ENCODE peak calls at places on chromosomes 7 and 10, in nine cellular contexts. One of them, this sample, is unnamed.

GRCh38 chr10:16014469-16014868 is 154.2 kb upstream of the MINDY3 start:
- DNase-seq in A549: no peak
- DNase-seq in stomach: no peak
- DNase-seq in transverse colon: no peak
- DNase-seq in HepG2: no peak
- DNase-seq in SK-N-SH: no peak
- DNase-seq in GM12878: no peak
- DNase-seq in K562: no peak
- DNase-seq in suprapubic skin: no peak
- DNase-seq in this sample: no peak

GRCh38 chr10:63197304-63198092 is 64.4 kb downstream of the NRBF2 start:
- DNase-seq in HepG2: no peak
- DNase-seq in transverse colon: no peak
- DNase-seq in K562: no peak
- DNase-seq in A549: no peak
- DNase-seq in suprapubic skin: no peak
- DNase-seq in stomach: no peak
- DNase-seq in SK-N-SH: no peak
- DNase-seq in GM12878: no peak
- DNase-seq in this sample: no peak

GRCh38 chr7:76216683-76217082 is 15.0 kb downstream of the SRRM3 start:
- DNase-seq in suprapubic skin: no peak
- DNase-seq in SK-N-SH: peak; percentile 73
- DNase-seq in GM12878: no peak
- DNase-seq in A549: no peak
- DNase-seq in stomach: no peak
- DNase-seq in transverse colon: no peak
- DNase-seq in K562: no peak
- DNase-seq in HepG2: no peak
- DNase-seq in this sample: no peak

GRCh38 chr10:46329690-46330016 is 42.9 kb downstream of the ANTXRL start:
- DNase-seq in stomach: no peak
- DNase-seq in A549: no peak
- DNase-seq in suprapubic skin: no peak
- DNase-seq in K562: no peak
- DNase-seq in HepG2: no peak
- DNase-seq in GM12878: no peak
- DNase-seq in transverse colon: no peak
- DNase-seq in SK-N-SH: no peak
- DNase-seq in this sample: no peak

GRCh38 chr7:151425670-151426075 is 14.3 kb downstream of the CRYGN start:
- DNase-seq in HepG2: no peak
- DNase-seq in K562: no peak
- DNase-seq in SK-N-SH: no peak
- DNase-seq in suprapubic skin: peak; percentile 24
- DNase-seq in A549: no peak
- DNase-seq in transverse colon: no peak
- DNase-seq in stomach: no peak
- DNase-seq in GM12878: no peak
- DNase-seq in this sample: no peak

GRCh38 chr10:132860527-132860926 is 74.6 kb upstream of the NKX6-2 start:
- DNase-seq in transverse colon: no peak
- DNase-seq in SK-N-SH: no peak
- DNase-seq in K562: peak; percentile 17
- DNase-seq in HepG2: no peak
- DNase-seq in A549: no peak
- DNase-seq in GM12878: no peak
- DNase-seq in stomach: no peak
- DNase-seq in suprapubic skin: peak; percentile 71
- DNase-seq in this sample: no peak

GRCh38 chr10:34864156-34865075 is 49.3 kb upstream of the PARD3 start:
- DNase-seq in A549: no peak
- DNase-seq in GM12878: no peak
- DNase-seq in K562: no peak
- DNase-seq in HepG2: no peak
- DNase-seq in stomach: no peak
- DNase-seq in transverse colon: no peak
- DNase-seq in suprapubic skin: no peak
- DNase-seq in SK-N-SH: no peak
- DNase-seq in this sample: no peak

GRCh38 chr10:57716884-57717283 is 550.8 kb downstream of the IPMK start:
- DNase-seq in stomach: no peak
- DNase-seq in SK-N-SH: no peak
- DNase-seq in transverse colon: no peak
- DNase-seq in suprapubic skin: no peak
- DNase-seq in A549: no peak
- DNase-seq in K562: no peak
- DNase-seq in GM12878: no peak
- DNase-seq in HepG2: no peak
- DNase-seq in this sample: no peak

GRCh38 chr7:50416509-50417299 is 33.4 kb downstream of the FIGNL1 start:
- DNase-seq in A549: no peak
- DNase-seq in HepG2: no peak
- DNase-seq in suprapubic skin: no peak
- DNase-seq in SK-N-SH: no peak
- DNase-seq in stomach: no peak
- DNase-seq in GM12878: peak; percentile 67
- DNase-seq in transverse colon: no peak
- DNase-seq in K562: no peak
- DNase-seq in this sample: no peak

GRCh38 chr7:4015371-4015770 is 666.7 kb upstream of the FOXK1 start:
- DNase-seq in stomach: peak; percentile 24
- DNase-seq in A549: no peak
- DNase-seq in K562: no peak
- DNase-seq in HepG2: no peak
- DNase-seq in transverse colon: no peak
- DNase-seq in SK-N-SH: no peak
- DNase-seq in suprapubic skin: no peak
- DNase-seq in GM12878: no peak
- DNase-seq in this sample: no peak

GRCh38 chr10:87705339-87705738 is 45.7 kb downstream of the PAPSS2 start:
- DNase-seq in HepG2: no peak
- DNase-seq in GM12878: no peak
- DNase-seq in transverse colon: no peak
- DNase-seq in A549: no peak
- DNase-seq in stomach: no peak
- DNase-seq in SK-N-SH: no peak
- DNase-seq in K562: no peak
- DNase-seq in suprapubic skin: no peak
- DNase-seq in this sample: no peak

GRCh38 chr7:92325850-92326249 is 80.1 kb downstream of the ANKIB1 start:
- DNase-seq in SK-N-SH: no peak
- DNase-seq in transverse colon: no peak
- DNase-seq in stomach: no peak
- DNase-seq in K562: no peak
- DNase-seq in GM12878: no peak
- DNase-seq in suprapubic skin: no peak
- DNase-seq in A549: no peak
- DNase-seq in HepG2: no peak
- DNase-seq in this sample: no peak

GRCh38 chr7:131164025-131164899 is 163.4 kb upstream of the MKLN1 start:
- DNase-seq in A549: peak; percentile 86
- DNase-seq in K562: no peak
- DNase-seq in SK-N-SH: no peak
- DNase-seq in GM12878: no peak
- DNase-seq in transverse colon: no peak
- DNase-seq in stomach: no peak
- DNase-seq in HepG2: no peak
- DNase-seq in suprapubic skin: no peak
- DNase-seq in this sample: no peak

GRCh38 chr10:20276127-20276979 is 460.1 kb downstream of the PLXDC2 start:
- DNase-seq in transverse colon: no peak
- DNase-seq in K562: no peak
- DNase-seq in SK-N-SH: no peak
- DNase-seq in stomach: no peak
- DNase-seq in GM12878: no peak
- DNase-seq in suprapubic skin: no peak
- DNase-seq in HepG2: peak; percentile 65
- DNase-seq in A549: no peak
- DNase-seq in this sample: no peak

GRCh38 chr7:34612671-34613070 is 45.3 kb upstream of the NPSR1 start:
- DNase-seq in stomach: no peak
- DNase-seq in GM12878: no peak
- DNase-seq in SK-N-SH: no peak
- DNase-seq in K562: no peak
- DNase-seq in A549: no peak
- DNase-seq in HepG2: peak; percentile 4
- DNase-seq in transverse colon: no peak
- DNase-seq in suprapubic skin: no peak
- DNase-seq in this sample: no peak

GRCh38 chr10:14573666-14574261 is 200.9 kb downstream of the FAM107B start:
- DNase-seq in SK-N-SH: no peak
- DNase-seq in HepG2: no peak
- DNase-seq in stomach: no peak
- DNase-seq in K562: no peak
- DNase-seq in transverse colon: no peak
- DNase-seq in suprapubic skin: no peak
- DNase-seq in GM12878: no peak
- DNase-seq in A549: no peak
- DNase-seq in this sample: no peak

GRCh38 chr7:84589012-84589411 is 394.4 kb upstream of the SEMA3A start:
- DNase-seq in stomach: no peak
- DNase-seq in GM12878: no peak
- DNase-seq in A549: no peak
- DNase-seq in suprapubic skin: no peak
- DNase-seq in SK-N-SH: no peak
- DNase-seq in K562: no peak
- DNase-seq in transverse colon: no peak
- DNase-seq in HepG2: no peak
- DNase-seq in this sample: no peak

DNA sequence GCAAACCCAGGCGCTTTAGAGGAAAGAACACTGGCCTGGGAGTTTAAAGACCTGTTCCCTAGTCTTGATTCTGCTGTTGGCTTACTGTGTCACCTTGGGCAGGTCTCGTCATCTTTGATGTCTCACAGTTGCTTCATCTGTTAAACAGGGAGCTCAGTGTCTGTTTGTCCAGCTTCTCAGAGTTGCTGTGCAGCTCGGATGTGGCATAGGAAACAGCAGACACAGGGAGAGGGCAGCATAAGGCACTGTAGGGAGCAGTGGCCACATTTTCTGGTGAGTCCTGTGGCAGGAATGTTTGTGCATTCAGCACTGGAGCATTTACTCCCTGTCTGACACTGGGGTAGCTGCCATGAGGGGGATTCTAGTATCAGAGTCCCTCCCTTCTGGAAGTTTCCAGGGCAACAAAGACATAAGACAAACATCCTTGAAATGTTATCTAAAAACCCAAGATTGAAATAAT is 2.0 kb downstream of the REPIN1 start:
- DNase-seq in transverse colon: no peak
- DNase-seq in suprapubic skin: peak; percentile 31
- DNase-seq in SK-N-SH: no peak
- DNase-seq in GM12878: no peak
- DNase-seq in stomach: no peak
- DNase-seq in HepG2: peak; percentile 55
- DNase-seq in A549: no peak
- DNase-seq in K562: peak; percentile 5
- DNase-seq in this sample: no peak
- H3K4me3 ChIP-seq in transverse colon: peak overlapping the region; percentile 70
- H3K4me3 ChIP-seq in suprapubic skin: no peak overlapping the region
- H3K4me3 ChIP-seq in SK-N-SH: peak overlapping the region; percentile 70
- H3K4me3 ChIP-seq in GM12878: peak overlapping the region; percentile 96
- H3K4me3 ChIP-seq in stomach: peak overlapping the region; percentile 95
- H3K4me3 ChIP-seq in HepG2: peak overlapping the region; percentile 68
- H3K4me3 ChIP-seq in A549: peak overlapping the region; percentile 96
- H3K4me3 ChIP-seq in K562: peak overlapping the region; percentile 79
- H3K4me3 ChIP-seq in this sample: peak overlapping the region; percentile 70

DNA sequence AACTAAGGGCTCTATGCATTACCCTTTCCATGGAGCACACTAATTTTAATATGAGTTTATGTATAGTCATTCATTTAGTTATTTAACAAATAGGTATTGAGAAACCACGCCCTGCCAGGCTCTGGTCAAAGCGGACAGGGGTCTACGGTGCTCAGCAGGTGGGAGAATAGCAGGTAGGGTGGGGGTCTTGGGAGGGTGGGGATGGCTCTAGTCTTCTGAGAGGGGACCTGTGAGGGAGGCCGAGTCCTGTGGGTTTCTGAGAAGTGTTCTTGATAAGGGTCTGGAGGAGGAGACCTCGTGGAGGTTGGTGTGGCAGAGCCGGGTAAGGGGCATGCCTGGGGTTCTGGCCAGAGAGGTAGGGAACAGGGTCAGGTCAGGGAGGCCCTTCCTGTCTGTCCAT is 1.1 kb downstream of the WDFY4 start:
- DNase-seq in stomach: no peak
- DNase-seq in SK-N-SH: no peak
- DNase-seq in K562: no peak
- DNase-seq in GM12878: no peak
- DNase-seq in transverse colon: no peak
- DNase-seq in A549: no peak
- DNase-seq in suprapubic skin: no peak
- DNase-seq in HepG2: no peak
- DNase-seq in this sample: no peak
- TF ChIP-seq CTCF in stomach: no peak
- TF ChIP-seq CTCF in SK-N-SH: no peak
- TF ChIP-seq CTCF in K562: no peak
- TF ChIP-seq CTCF in GM12878: no peak
- TF ChIP-seq CTCF in transverse colon: no peak
- TF ChIP-seq CTCF in A549: no peak
- TF ChIP-seq CTCF in suprapubic skin: no peak
- TF ChIP-seq CTCF in HepG2: no peak
- TF ChIP-seq CTCF in this sample: no peak

GRCh38 chr7:135414850-135415439 is 95.0 kb downstream of the CNOT4 start:
- DNase-seq in GM12878: no peak
- DNase-seq in suprapubic skin: no peak
- DNase-seq in K562: peak; percentile 80
- DNase-seq in transverse colon: no peak
- DNase-seq in SK-N-SH: peak; percentile 19
- DNase-seq in HepG2: peak; percentile 74
- DNase-seq in stomach: peak; percentile 44
- DNase-seq in A549: peak; percentile 16
- DNase-seq in this sample: no peak
- TF ChIP-seq EP300 in GM12878: no peak
- TF ChIP-seq EP300 in suprapubic skin: no peak
- TF ChIP-seq EP300 in K562: no peak
- TF ChIP-seq EP300 in transverse colon: no peak
- TF ChIP-seq EP300 in SK-N-SH: no peak
- TF ChIP-seq EP300 in HepG2: no peak
- TF ChIP-seq EP300 in stomach: no peak
- TF ChIP-seq EP300 in A549: no peak
- TF ChIP-seq EP300 in this sample: no peak

DNA sequence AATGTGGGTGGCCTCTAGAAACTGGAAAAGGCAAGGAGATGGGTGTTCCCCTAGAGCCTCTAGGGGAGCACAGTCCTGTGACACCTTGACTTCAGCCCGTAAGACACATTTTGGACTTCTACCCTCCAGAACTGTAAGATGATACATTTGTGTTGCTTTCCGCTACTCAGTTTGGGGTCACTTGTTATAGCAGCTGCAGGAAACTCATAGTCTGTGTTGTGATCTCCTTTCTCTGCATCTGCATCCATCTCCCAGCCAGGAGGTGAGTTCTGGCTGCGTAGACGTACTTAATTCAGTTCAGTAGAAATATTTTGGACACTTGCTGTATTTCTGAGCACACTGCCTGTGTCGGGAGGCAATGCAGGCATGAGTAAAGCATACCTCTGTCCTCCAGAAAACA is 29.3 kb upstream of the DMBT1 start:
- DNase-seq in HepG2: no peak
- DNase-seq in suprapubic skin: peak; percentile 13
- DNase-seq in stomach: no peak
- DNase-seq in transverse colon: no peak
- DNase-seq in A549: no peak
- DNase-seq in K562: no peak
- DNase-seq in SK-N-SH: no peak
- DNase-seq in GM12878: no peak
- DNase-seq in this sample: no peak
- H3K4me3 ChIP-seq in HepG2: no peak overlapping the region
- H3K4me3 ChIP-seq in suprapubic skin: no peak overlapping the region
- H3K4me3 ChIP-seq in stomach: no peak overlapping the region
- H3K4me3 ChIP-seq in transverse colon: no peak overlapping the region
- H3K4me3 ChIP-seq in A549: no peak overlapping the region
- H3K4me3 ChIP-seq in K562: no peak overlapping the region
- H3K4me3 ChIP-seq in SK-N-SH: no peak overlapping the region
- H3K4me3 ChIP-seq in GM12878: no peak overlapping the region
- H3K4me3 ChIP-seq in this sample: no peak overlapping the region